ENCODE peak calls at places on chromosomes 16 and 17, in ten cellular contexts. O, I, N, D, G, S, B, Q, H and R are unnamed samples.

GRCh38 chr16:47779201-47780016 is 318.3 kb downstream of the PHKB start:
- DNase-seq in H (no peak), D (no peak), G (no peak), Q (no peak), S (peak), I (no peak), N (no peak), B (peak), O (no peak), R (peak)

GRCh38 chr17:72811976-72812687 is 280.4 kb downstream of the SLC39A11 start:
- DNase-seq in G (no peak), H (no peak), N (no peak), I (no peak), S (no peak), D (no peak), O (no peak), B (no peak), Q (no peak), R (no peak)

GRCh38 chr16:75640598-75640997 is 6.9 kb downstream of the KARS1 start:
- DNase-seq in S (no peak), O (no peak), D (no peak), B (no peak), N (no peak), G (no peak), H (no peak), Q (no peak), I (no peak), R (no peak)

GRCh38 chr16:68792465-68793324 is 50.6 kb upstream of the TANGO6 start:
- DNase-seq in G (no peak), N (no peak), H (no peak), B (peak), S (no peak), Q (no peak), O (no peak), I (no peak), D (no peak), R (no peak)

GRCh38 chr16:1610841-1611653 is 825 bp downstream of the IFT140 start:
- DNase-seq in N (no peak), I (peak), H (no peak), O (no peak), S (no peak), G (no peak), B (no peak), D (peak), Q (no peak), R (no peak)

GRCh38 chr17:82644148-82644547 is 4.1 kb downstream of the WDR45B start:
- DNase-seq in I (no peak), O (no peak), S (no peak), N (no peak), G (no peak), B (no peak), D (no peak), Q (no peak), H (no peak), R (no peak)

GRCh38 chr16:49951568-49952195 is 73.3 kb upstream of the CNEP1R1 start:
- DNase-seq in N (no peak), H (no peak), S (no peak), I (peak), O (no peak), B (peak), G (no peak), D (no peak), Q (no peak), R (no peak)

GRCh38 chr17:64109400-64109799 is 20.5 kb downstream of the ERN1 start:
- DNase-seq in N (no peak), S (no peak), O (no peak), Q (no peak), B (no peak), H (no peak), I (no peak), G (no peak), D (no peak), R (no peak)

GRCh38 chr17:32158870-32159585 is 16.7 kb downstream of the RHOT1 start:
- DNase-seq in N (no peak), S (no peak), I (no peak), D (no peak), H (no peak), G (no peak), Q (no peak), B (no peak), O (no peak), R (no peak)

GRCh38 chr17:43517615-43518386 is 28.3 kb downstream of the ETV4 start:
- DNase-seq in O (no peak), D (no peak), G (no peak), B (no peak), H (no peak), I (no peak), N (no peak), S (peak), Q (no peak), R (peak)

GRCh38 chr16:66927918-66928649 is 2.7 kb upstream of the RRAD start:
- DNase-seq in B (no peak), D (no peak), S (no peak), Q (no peak), I (no peak), G (no peak), O (no peak), H (peak), N (no peak), R (no peak)

GRCh38 chr17:6755731-6756184 is at the start of gene XAF1:
- DNase-seq in N (peak), H (no peak), D (no peak), S (no peak), B (no peak), G (no peak), Q (no peak), O (no peak), I (no peak), R (peak)

GRCh38 chr16:47574091-47575054 is 113.2 kb downstream of the PHKB start:
- DNase-seq in N (no peak), S (no peak), H (no peak), D (no peak), B (no peak), O (peak), Q (no peak), I (no peak), G (no peak), R (peak)

GRCh38 chr16:66920924-66921680 is 2.4 kb upstream of the CDH16 start:
- DNase-seq in G (no peak), Q (no peak), O (no peak), D (no peak), B (no peak), H (no peak), I (no peak), S (no peak), N (no peak), R (no peak)

GRCh38 chr16:59432934-59433333 is 698.8 kb upstream of the GOT2 start:
- DNase-seq in I (no peak), O (no peak), H (no peak), N (no peak), D (no peak), G (no peak), Q (no peak), S (no peak), B (no peak), R (no peak)

GRCh38 chr17:3915642-3916012 is 638 bp downstream of the P2RX1 start:
- DNase-seq in D (no peak), N (no peak), O (no peak), H (no peak), S (no peak), B (no peak), I (no peak), G (no peak), Q (no peak), R (no peak)

GRCh38 chr17:57406131-57406980 is 150.0 kb downstream of the MSI2 start:
- DNase-seq in B (no peak), N (no peak), G (no peak), Q (no peak), S (no peak), I (no peak), O (peak), D (peak), H (no peak), R (no peak)

GRCh38 chr17:7323731-7324437 is 5.3 kb downstream of the NEURL4 start:
- DNase-seq in D (peak), O (no peak), G (peak), I (no peak), Q (peak), B (peak), N (peak), S (peak), H (no peak), R (no peak)

GRCh38 chr16:27911486-27911885 is 152.0 kb downstream of the GSG1L start:
- DNase-seq in D (no peak), I (no peak), G (no peak), O (no peak), Q (no peak), B (no peak), H (no peak), S (no peak), N (no peak), R (no peak)

GRCh38 chr16:87800497-87800896 is 34.7 kb upstream of the KLHDC4 start:
- DNase-seq in D (no peak), O (no peak), G (no peak), H (no peak), N (no peak), S (no peak), Q (no peak), B (no peak), I (no peak), R (no peak)

GRCh38 chr17:77817953-77818352 is 140.6 kb upstream of the TNRC6C start:
- DNase-seq in N (no peak), H (no peak), I (no peak), O (no peak), B (no peak), S (no peak), G (no peak), Q (no peak), D (no peak), R (no peak)

GRCh38 chr16:79589495-79590134 is 10.9 kb downstream of the MAF start:
- DNase-seq in B (no peak), I (no peak), H (no peak), G (no peak), Q (no peak), N (no peak), S (no peak), O (no peak), D (no peak), R (no peak)

GRCh38 chr16:58652741-58653140 is 23.1 kb upstream of the CNOT1 start:
- DNase-seq in S (no peak), H (no peak), O (no peak), D (no peak), B (peak), I (peak), G (no peak), N (no peak), Q (no peak), R (no peak)

GRCh38 chr16:30369091-30369937 is 980 bp downstream of the TBC1D10B start:
- DNase-seq in B (no peak), D (peak), O (no peak), S (no peak), H (no peak), Q (no peak), G (no peak), N (no peak), I (no peak), R (no peak)

GRCh38 chr17:28675980-28676379 is 14.0 kb downstream of the SUPT6H start:
- DNase-seq in B (peak), H (no peak), D (no peak), S (no peak), O (no peak), N (no peak), Q (no peak), G (no peak), I (no peak), R (no peak)

GRCh38 chr17:65278050-65278819 is 141.1 kb downstream of the RGS9 start:
- DNase-seq in G (no peak), B (peak), I (peak), O (no peak), S (peak), D (peak), H (peak), Q (peak), N (no peak), R (no peak)

GRCh38 chr16:15509593-15510520 is 75.5 kb downstream of the BMERB1 start:
- DNase-seq in N (no peak), Q (no peak), D (no peak), G (no peak), I (peak), S (no peak), B (peak), O (no peak), H (no peak), R (no peak)

GRCh38 chr17:6061290-6061689 is 8.9 kb upstream of the WSCD1 start:
- DNase-seq in N (no peak), D (no peak), H (no peak), B (peak), O (no peak), G (no peak), Q (no peak), S (no peak), I (no peak), R (no peak)

GRCh38 chr16:28309811-28310311 is 17.5 kb downstream of the SBK1 start:
- DNase-seq in H (no peak), S (no peak), O (no peak), G (peak), Q (no peak), D (no peak), B (no peak), N (peak), I (no peak), R (no peak)

GRCh38 chr16:4846503-4846900 is 586 bp downstream of the GLYR1 start:
- DNase-seq in B (peak), Q (peak), H (no peak), D (peak), O (no peak), N (no peak), I (peak), G (no peak), S (no peak), R (no peak)

GRCh38 chr16:30351586-30352419 is 3.3 kb downstream of the CD2BP2 start:
- DNase-seq in N (no peak), D (no peak), S (no peak), G (no peak), Q (no peak), B (peak), I (no peak), O (no peak), H (peak), R (no peak)

GRCh38 chr16:72201387-72201786 is 29.4 kb upstream of the PMFBP1 start:
- DNase-seq in S (no peak), G (no peak), D (no peak), H (no peak), O (no peak), Q (no peak), N (no peak), I (no peak), B (no peak), R (no peak)

GRCh38 chr17:38908676-38909181 is 16.7 kb upstream of the LASP1NB start:
- DNase-seq in O (no peak), Q (no peak), I (no peak), G (no peak), N (no peak), H (no peak), B (no peak), S (no peak), D (peak), R (no peak)